ENCODE peak calls at places on chromosome 14, in ten cellular contexts. One of them, this sample, is unnamed.

GRCh38 chr14:55398679-55399078 is 13.0 kb downstream of the ATG14 start:
- DNase-seq in iPS-NIHi11: no peak
- DNase-seq in H9: no peak
- DNase-seq in activated CD8-positive, alpha-beta memory T cell treated with anti-CD3 and anti-CD28 coated beads, Interleukin-2, amount 50 U/mL, for 4 hours: no peak
- DNase-seq in T-cell: no peak
- DNase-seq in amygdala: no peak
- DNase-seq in T-helper 2 cell: no peak
- DNase-seq in NCI-H1105: no peak
- DNase-seq in hippocampal formation: no peak
- DNase-seq in GM13976: no peak
- DNase-seq in this sample: peak

GRCh38 chr14:74425525-74426201 is 347 bp downstream of the SYNDIG1L start:
- DNase-seq in T-helper 2 cell: peak
- DNase-seq in iPS-NIHi11: peak
- DNase-seq in NCI-H1105: no peak
- DNase-seq in activated CD8-positive, alpha-beta memory T cell treated with anti-CD3 and anti-CD28 coated beads, Interleukin-2, amount 50 U/mL, for 4 hours: peak
- DNase-seq in hippocampal formation: no peak
- DNase-seq in amygdala: no peak
- DNase-seq in GM13976: peak
- DNase-seq in H9: peak
- DNase-seq in T-cell: peak
- DNase-seq in this sample: no peak

GRCh38 chr14:102986810-102987579 is 64.5 kb downstream of the AMN start:
- DNase-seq in iPS-NIHi11: no peak
- DNase-seq in H9: no peak
- DNase-seq in GM13976: no peak
- DNase-seq in activated CD8-positive, alpha-beta memory T cell treated with anti-CD3 and anti-CD28 coated beads, Interleukin-2, amount 50 U/mL, for 4 hours: no peak
- DNase-seq in amygdala: no peak
- DNase-seq in hippocampal formation: peak
- DNase-seq in T-helper 2 cell: no peak
- DNase-seq in T-cell: no peak
- DNase-seq in NCI-H1105: no peak
- DNase-seq in this sample: peak

GRCh38 chr14:99034711-99035171 is 237.3 kb downstream of the BCL11B start:
- DNase-seq in NCI-H1105: no peak
- DNase-seq in amygdala: no peak
- DNase-seq in activated CD8-positive, alpha-beta memory T cell treated with anti-CD3 and anti-CD28 coated beads, Interleukin-2, amount 50 U/mL, for 4 hours: no peak
- DNase-seq in T-cell: no peak
- DNase-seq in hippocampal formation: no peak
- DNase-seq in GM13976: peak
- DNase-seq in iPS-NIHi11: peak
- DNase-seq in H9: peak
- DNase-seq in T-helper 2 cell: no peak
- DNase-seq in this sample: no peak

GRCh38 chr14:104477804-104478375 is 101.7 kb upstream of the C14orf180 start:
- DNase-seq in GM13976: no peak
- DNase-seq in amygdala: no peak
- DNase-seq in NCI-H1105: no peak
- DNase-seq in H9: no peak
- DNase-seq in hippocampal formation: no peak
- DNase-seq in T-helper 2 cell: no peak
- DNase-seq in iPS-NIHi11: no peak
- DNase-seq in activated CD8-positive, alpha-beta memory T cell treated with anti-CD3 and anti-CD28 coated beads, Interleukin-2, amount 50 U/mL, for 4 hours: no peak
- DNase-seq in T-cell: no peak
- DNase-seq in this sample: no peak

GRCh38 chr14:54809767-54810166 is 92.9 kb downstream of the GCH1 start:
- DNase-seq in T-helper 2 cell: no peak
- DNase-seq in amygdala: no peak
- DNase-seq in NCI-H1105: no peak
- DNase-seq in iPS-NIHi11: no peak
- DNase-seq in activated CD8-positive, alpha-beta memory T cell treated with anti-CD3 and anti-CD28 coated beads, Interleukin-2, amount 50 U/mL, for 4 hours: no peak
- DNase-seq in GM13976: no peak
- DNase-seq in H9: no peak
- DNase-seq in T-cell: no peak
- DNase-seq in hippocampal formation: no peak
- DNase-seq in this sample: no peak

GRCh38 chr14:33357225-33358010 is 418.7 kb downstream of the NPAS3 start:
- DNase-seq in amygdala: no peak
- DNase-seq in activated CD8-positive, alpha-beta memory T cell treated with anti-CD3 and anti-CD28 coated beads, Interleukin-2, amount 50 U/mL, for 4 hours: no peak
- DNase-seq in hippocampal formation: peak
- DNase-seq in GM13976: no peak
- DNase-seq in T-helper 2 cell: no peak
- DNase-seq in H9: no peak
- DNase-seq in iPS-NIHi11: no peak
- DNase-seq in T-cell: no peak
- DNase-seq in NCI-H1105: peak
- DNase-seq in this sample: no peak

GRCh38 chr14:98130691-98131090 is 1141.3 kb downstream of the BCL11B start:
- DNase-seq in H9: no peak
- DNase-seq in GM13976: no peak
- DNase-seq in T-cell: no peak
- DNase-seq in activated CD8-positive, alpha-beta memory T cell treated with anti-CD3 and anti-CD28 coated beads, Interleukin-2, amount 50 U/mL, for 4 hours: no peak
- DNase-seq in hippocampal formation: no peak
- DNase-seq in T-helper 2 cell: no peak
- DNase-seq in iPS-NIHi11: no peak
- DNase-seq in amygdala: no peak
- DNase-seq in NCI-H1105: no peak
- DNase-seq in this sample: no peak

GRCh38 chr14:52069617-52070431 is 965 bp upstream of the NID2 start:
- DNase-seq in T-cell: no peak
- DNase-seq in H9: peak
- DNase-seq in hippocampal formation: no peak
- DNase-seq in iPS-NIHi11: peak
- DNase-seq in GM13976: peak
- DNase-seq in activated CD8-positive, alpha-beta memory T cell treated with anti-CD3 and anti-CD28 coated beads, Interleukin-2, amount 50 U/mL, for 4 hours: no peak
- DNase-seq in amygdala: no peak
- DNase-seq in NCI-H1105: no peak
- DNase-seq in T-helper 2 cell: no peak
- DNase-seq in this sample: peak

GRCh38 chr14:59337151-59337611 is 128.0 kb downstream of the GPR135 start:
- DNase-seq in iPS-NIHi11: no peak
- DNase-seq in NCI-H1105: no peak
- DNase-seq in GM13976: no peak
- DNase-seq in T-cell: no peak
- DNase-seq in activated CD8-positive, alpha-beta memory T cell treated with anti-CD3 and anti-CD28 coated beads, Interleukin-2, amount 50 U/mL, for 4 hours: no peak
- DNase-seq in T-helper 2 cell: no peak
- DNase-seq in H9: no peak
- DNase-seq in hippocampal formation: no peak
- DNase-seq in amygdala: no peak
- DNase-seq in this sample: no peak

GRCh38 chr14:50560929-50561280 is 960 bp downstream of the ATL1 start:
- DNase-seq in amygdala: peak
- DNase-seq in H9: peak
- DNase-seq in T-cell: peak
- DNase-seq in activated CD8-positive, alpha-beta memory T cell treated with anti-CD3 and anti-CD28 coated beads, Interleukin-2, amount 50 U/mL, for 4 hours: peak
- DNase-seq in iPS-NIHi11: peak
- DNase-seq in T-helper 2 cell: peak
- DNase-seq in GM13976: no peak
- DNase-seq in hippocampal formation: peak
- DNase-seq in NCI-H1105: peak
- DNase-seq in this sample: peak

GRCh38 chr14:81728447-81728846 is 194.8 kb upstream of the SEL1L start:
- DNase-seq in H9: no peak
- DNase-seq in iPS-NIHi11: no peak
- DNase-seq in T-helper 2 cell: no peak
- DNase-seq in NCI-H1105: no peak
- DNase-seq in activated CD8-positive, alpha-beta memory T cell treated with anti-CD3 and anti-CD28 coated beads, Interleukin-2, amount 50 U/mL, for 4 hours: no peak
- DNase-seq in T-cell: no peak
- DNase-seq in amygdala: no peak
- DNase-seq in GM13976: no peak
- DNase-seq in hippocampal formation: no peak
- DNase-seq in this sample: no peak

GRCh38 chr14:93047187-93047586 is 68.5 kb downstream of the ITPK1 start:
- DNase-seq in T-helper 2 cell: no peak
- DNase-seq in hippocampal formation: no peak
- DNase-seq in NCI-H1105: no peak
- DNase-seq in amygdala: no peak
- DNase-seq in T-cell: no peak
- DNase-seq in iPS-NIHi11: no peak
- DNase-seq in activated CD8-positive, alpha-beta memory T cell treated with anti-CD3 and anti-CD28 coated beads, Interleukin-2, amount 50 U/mL, for 4 hours: no peak
- DNase-seq in GM13976: no peak
- DNase-seq in H9: no peak
- DNase-seq in this sample: no peak

GRCh38 chr14:92495041-92495440 is 18.5 kb upstream of the RIN3 start:
- DNase-seq in activated CD8-positive, alpha-beta memory T cell treated with anti-CD3 and anti-CD28 coated beads, Interleukin-2, amount 50 U/mL, for 4 hours: no peak
- DNase-seq in T-cell: no peak
- DNase-seq in iPS-NIHi11: no peak
- DNase-seq in NCI-H1105: no peak
- DNase-seq in amygdala: no peak
- DNase-seq in T-helper 2 cell: no peak
- DNase-seq in GM13976: no peak
- DNase-seq in H9: no peak
- DNase-seq in hippocampal formation: peak
- DNase-seq in this sample: peak

GRCh38 chr14:57066463-57066862 is 202.2 kb downstream of the EXOC5 start:
- DNase-seq in activated CD8-positive, alpha-beta memory T cell treated with anti-CD3 and anti-CD28 coated beads, Interleukin-2, amount 50 U/mL, for 4 hours: no peak
- DNase-seq in hippocampal formation: no peak
- DNase-seq in H9: no peak
- DNase-seq in iPS-NIHi11: no peak
- DNase-seq in amygdala: no peak
- DNase-seq in T-cell: no peak
- DNase-seq in T-helper 2 cell: no peak
- DNase-seq in NCI-H1105: no peak
- DNase-seq in GM13976: no peak
- DNase-seq in this sample: no peak

GRCh38 chr14:94345344-94346072 is 22.4 kb upstream of the SERPINA6 start:
- DNase-seq in T-helper 2 cell: no peak
- DNase-seq in GM13976: no peak
- DNase-seq in iPS-NIHi11: no peak
- DNase-seq in H9: no peak
- DNase-seq in amygdala: no peak
- DNase-seq in NCI-H1105: no peak
- DNase-seq in activated CD8-positive, alpha-beta memory T cell treated with anti-CD3 and anti-CD28 coated beads, Interleukin-2, amount 50 U/mL, for 4 hours: no peak
- DNase-seq in hippocampal formation: no peak
- DNase-seq in T-cell: no peak
- DNase-seq in this sample: peak

GRCh38 chr14:21263284-21264024 is 5.8 kb downstream of the HNRNPC start:
- DNase-seq in activated CD8-positive, alpha-beta memory T cell treated with anti-CD3 and anti-CD28 coated beads, Interleukin-2, amount 50 U/mL, for 4 hours: no peak
- DNase-seq in T-helper 2 cell: no peak
- DNase-seq in amygdala: no peak
- DNase-seq in hippocampal formation: no peak
- DNase-seq in iPS-NIHi11: no peak
- DNase-seq in H9: no peak
- DNase-seq in NCI-H1105: no peak
- DNase-seq in GM13976: no peak
- DNase-seq in T-cell: no peak
- DNase-seq in this sample: peak

GRCh38 chr14:38567728-38568127 is 311.8 kb upstream of the CLEC14A start:
- DNase-seq in T-helper 2 cell: no peak
- DNase-seq in hippocampal formation: no peak
- DNase-seq in iPS-NIHi11: no peak
- DNase-seq in activated CD8-positive, alpha-beta memory T cell treated with anti-CD3 and anti-CD28 coated beads, Interleukin-2, amount 50 U/mL, for 4 hours: no peak
- DNase-seq in NCI-H1105: no peak
- DNase-seq in T-cell: no peak
- DNase-seq in H9: no peak
- DNase-seq in GM13976: no peak
- DNase-seq in amygdala: no peak
- DNase-seq in this sample: no peak

GRCh38 chr14:99602054-99602787 is 1.8 kb downstream of the CCDC85C start:
- DNase-seq in T-cell: no peak
- DNase-seq in iPS-NIHi11: no peak
- DNase-seq in amygdala: no peak
- DNase-seq in activated CD8-positive, alpha-beta memory T cell treated with anti-CD3 and anti-CD28 coated beads, Interleukin-2, amount 50 U/mL, for 4 hours: no peak
- DNase-seq in H9: no peak
- DNase-seq in hippocampal formation: no peak
- DNase-seq in NCI-H1105: no peak
- DNase-seq in T-helper 2 cell: no peak
- DNase-seq in GM13976: no peak
- DNase-seq in this sample: peak

GRCh38 chr14:103551338-103551762 is 11.1 kb downstream of the BAG5 start:
- DNase-seq in iPS-NIHi11: no peak
- DNase-seq in H9: no peak
- DNase-seq in amygdala: no peak
- DNase-seq in hippocampal formation: no peak
- DNase-seq in NCI-H1105: no peak
- DNase-seq in T-helper 2 cell: no peak
- DNase-seq in T-cell: no peak
- DNase-seq in activated CD8-positive, alpha-beta memory T cell treated with anti-CD3 and anti-CD28 coated beads, Interleukin-2, amount 50 U/mL, for 4 hours: peak
- DNase-seq in GM13976: no peak
- DNase-seq in this sample: no peak

GRCh38 chr14:24422694-24423531 is 6.6 kb downstream of the CBLN3 start:
- DNase-seq in activated CD8-positive, alpha-beta memory T cell treated with anti-CD3 and anti-CD28 coated beads, Interleukin-2, amount 50 U/mL, for 4 hours: no peak
- DNase-seq in hippocampal formation: no peak
- DNase-seq in H9: no peak
- DNase-seq in T-cell: no peak
- DNase-seq in GM13976: no peak
- DNase-seq in T-helper 2 cell: no peak
- DNase-seq in iPS-NIHi11: no peak
- DNase-seq in amygdala: no peak
- DNase-seq in NCI-H1105: no peak
- DNase-seq in this sample: no peak

GRCh38 chr14:34420547-34421150 is 41.4 kb downstream of the SPTSSA start:
- DNase-seq in T-cell: no peak
- DNase-seq in GM13976: no peak
- DNase-seq in T-helper 2 cell: no peak
- DNase-seq in activated CD8-positive, alpha-beta memory T cell treated with anti-CD3 and anti-CD28 coated beads, Interleukin-2, amount 50 U/mL, for 4 hours: no peak
- DNase-seq in iPS-NIHi11: no peak
- DNase-seq in hippocampal formation: no peak
- DNase-seq in NCI-H1105: no peak
- DNase-seq in H9: no peak
- DNase-seq in amygdala: no peak
- DNase-seq in this sample: no peak

GRCh38 chr14:34699873-34700621 is 14.3 kb downstream of the CFL2 start:
- DNase-seq in T-cell: no peak
- DNase-seq in T-helper 2 cell: no peak
- DNase-seq in amygdala: no peak
- DNase-seq in GM13976: no peak
- DNase-seq in H9: no peak
- DNase-seq in hippocampal formation: no peak
- DNase-seq in iPS-NIHi11: no peak
- DNase-seq in activated CD8-positive, alpha-beta memory T cell treated with anti-CD3 and anti-CD28 coated beads, Interleukin-2, amount 50 U/mL, for 4 hours: no peak
- DNase-seq in NCI-H1105: no peak
- DNase-seq in this sample: peak

GRCh38 chr14:97077253-97077653 is 280.1 kb downstream of the VRK1 start:
- DNase-seq in H9: no peak
- DNase-seq in hippocampal formation: no peak
- DNase-seq in iPS-NIHi11: no peak
- DNase-seq in GM13976: peak
- DNase-seq in T-cell: no peak
- DNase-seq in NCI-H1105: no peak
- DNase-seq in amygdala: no peak
- DNase-seq in T-helper 2 cell: no peak
- DNase-seq in activated CD8-positive, alpha-beta memory T cell treated with anti-CD3 and anti-CD28 coated beads, Interleukin-2, amount 50 U/mL, for 4 hours: no peak
- DNase-seq in this sample: no peak

GRCh38 chr14:52352546-52352945 is 38.4 kb downstream of the PTGER2 start:
- DNase-seq in hippocampal formation: no peak
- DNase-seq in NCI-H1105: no peak
- DNase-seq in iPS-NIHi11: no peak
- DNase-seq in activated CD8-positive, alpha-beta memory T cell treated with anti-CD3 and anti-CD28 coated beads, Interleukin-2, amount 50 U/mL, for 4 hours: no peak
- DNase-seq in T-cell: no peak
- DNase-seq in H9: no peak
- DNase-seq in T-helper 2 cell: no peak
- DNase-seq in GM13976: no peak
- DNase-seq in amygdala: no peak
- DNase-seq in this sample: peak

GRCh38 chr14:50659327-50659974 is 8.7 kb downstream of the SAV1 start:
- DNase-seq in T-helper 2 cell: no peak
- DNase-seq in GM13976: no peak
- DNase-seq in iPS-NIHi11: no peak
- DNase-seq in hippocampal formation: no peak
- DNase-seq in amygdala: no peak
- DNase-seq in T-cell: no peak
- DNase-seq in NCI-H1105: no peak
- DNase-seq in activated CD8-positive, alpha-beta memory T cell treated with anti-CD3 and anti-CD28 coated beads, Interleukin-2, amount 50 U/mL, for 4 hours: no peak
- DNase-seq in H9: no peak
- DNase-seq in this sample: no peak

GRCh38 chr14:72682188-72682587 is 211.7 kb downstream of the DPF3 start:
- DNase-seq in H9: no peak
- DNase-seq in GM13976: no peak
- DNase-seq in iPS-NIHi11: no peak
- DNase-seq in amygdala: no peak
- DNase-seq in NCI-H1105: no peak
- DNase-seq in hippocampal formation: no peak
- DNase-seq in T-helper 2 cell: no peak
- DNase-seq in T-cell: no peak
- DNase-seq in activated CD8-positive, alpha-beta memory T cell treated with anti-CD3 and anti-CD28 coated beads, Interleukin-2, amount 50 U/mL, for 4 hours: no peak
- DNase-seq in this sample: peak

GRCh38 chr14:69231486-69231885 is 28.5 kb upstream of the GALNT16 start:
- DNase-seq in H9: no peak
- DNase-seq in NCI-H1105: no peak
- DNase-seq in hippocampal formation: no peak
- DNase-seq in T-cell: no peak
- DNase-seq in amygdala: no peak
- DNase-seq in iPS-NIHi11: no peak
- DNase-seq in T-helper 2 cell: no peak
- DNase-seq in activated CD8-positive, alpha-beta memory T cell treated with anti-CD3 and anti-CD28 coated beads, Interleukin-2, amount 50 U/mL, for 4 hours: no peak
- DNase-seq in GM13976: no peak
- DNase-seq in this sample: no peak